ENCODE peak calls at places on chromosomes 4 and X, in ten cellular contexts. P is thyroid gland, X is ascending aorta, B is cardiac muscle cell, M is uterus, S is lung, N is MM.1S, O is left lung, A is tibial artery, E is heart left ventricle. T is an unnamed sample. For H3K4me1 and H3K36me3, the result is how much of the 10 kb centered on the place peaks cover.

GRCh38 chr4:147078362-147078761 is 132.7 kb upstream of the TTC29 start:
- DNase-seq in P (no peak), X (no peak), B (peak), M (no peak), S (no peak), N (no peak), O (no peak), A (no peak), E (no peak), T (no peak)

GRCh38 chrX:109889289-109890006 is 113.5 kb upstream of the TMEM164 start:
- DNase-seq in P (no peak), X (no peak), B (peak), M (no peak), S (no peak), N (no peak), O (no peak), A (no peak), E (no peak), T (no peak)

GRCh38 chr4:6749340-6750171 is 33.0 kb upstream of the KIAA0232 start:
- DNase-seq in P (peak), X (no peak), B (peak), M (peak), S (peak), N (no peak), O (peak), A (peak), E (no peak), T (peak)

GRCh38 chrX:30521440-30522182 is 56.0 kb downstream of the TASL start:
- DNase-seq in P (no peak), X (no peak), B (peak), M (no peak), S (no peak), N (no peak), O (no peak), A (no peak), E (no peak), T (no peak)

GRCh38 chrX:101291204-101291603 is at the start of gene TAF7L:
- DNase-seq in P (no peak), X (no peak), B (peak), M (no peak), S (no peak), N (no peak), O (peak), A (no peak), E (no peak), T (no peak)

GRCh38 chrX:33908074-33908473 is 224.0 kb downstream of the FAM47A start:
- DNase-seq in P (no peak), X (no peak), B (no peak), M (no peak), S (no peak), N (no peak), O (no peak), A (no peak), E (no peak), T (no peak)

GRCh38 chr4:19693949-19694597 is 557.6 kb upstream of the SLIT2 start:
- DNase-seq in P (no peak), X (no peak), B (peak), M (peak), S (no peak), N (no peak), O (no peak), A (no peak), E (peak), T (no peak)

GRCh38 chr4:168560184-168560834 is 63.5 kb downstream of the PALLD start:
- DNase-seq in P (no peak), X (no peak), B (no peak), M (no peak), S (no peak), N (peak), O (no peak), A (no peak), E (no peak), T (no peak)

GRCh38 chr4:69831646-69832325 is 28.2 kb downstream of the SULT1E1 start:
- DNase-seq in P (no peak), X (no peak), B (no peak), M (no peak), S (no peak), N (peak), O (peak), A (no peak), E (peak), T (peak)

GRCh38 chrX:52923781-52924241 is 26.7 kb downstream of the FAM156B start:
- DNase-seq in P (peak), X (peak), B (peak), M (no peak), S (no peak), N (peak), O (peak), A (peak), E (peak), T (no peak)

GRCh38 chr4:13615162-13615561 is 12.4 kb downstream of the BOD1L1 start:
- DNase-seq in P (no peak), X (no peak), B (no peak), M (no peak), S (no peak), N (peak), O (no peak), A (no peak), E (no peak), T (no peak)

GRCh38 chr4:92600638-92601037 is 296.9 kb downstream of the GRID2 start:
- DNase-seq in P (no peak), X (no peak), B (no peak), M (no peak), S (no peak), N (no peak), O (no peak), A (no peak), E (no peak), T (peak)

GRCh38 chrX:13029341-13029740 is 15.1 kb downstream of the FAM9C start:
- DNase-seq in P (peak), X (no peak), B (peak), M (peak), S (no peak), N (no peak), O (no peak), A (no peak), E (peak), T (peak)

GRCh38 chr4:163558539-163559044 is 64.1 kb downstream of the TMA16 start:
- DNase-seq in P (no peak), X (no peak), B (no peak), M (no peak), S (no peak), N (no peak), O (no peak), A (no peak), E (no peak), T (no peak)

GRCh38 chrX:40132751-40133150 is 35.0 kb upstream of the BCOR start:
- DNase-seq in P (peak), X (no peak), B (peak), M (peak), S (peak), N (no peak), O (no peak), A (peak), E (peak), T (no peak)

GRCh38 chr4:16250665-16251365 is 24.5 kb upstream of the TAPT1 start:
- DNase-seq in P (no peak), X (no peak), B (peak), M (no peak), S (no peak), N (no peak), O (no peak), A (no peak), E (no peak), T (peak)

GRCh38 chrX:555589-556220 is 74.9 kb upstream of the SHOX start:
- DNase-seq in P (no peak), X (no peak), B (no peak), M (no peak), S (peak), N (no peak), O (no peak), A (no peak), E (no peak), T (no peak)

GRCh38 chr4:75251547-75251946 is 262.7 kb downstream of the RCHY1 start:
- DNase-seq in P (no peak), X (no peak), B (no peak), M (no peak), S (no peak), N (peak), O (no peak), A (no peak), E (no peak), T (no peak)

GRCh38 chr4:27096142-27096824 is 235.6 kb downstream of the STIM2 start:
- DNase-seq in P (no peak), X (no peak), B (no peak), M (no peak), S (no peak), N (no peak), O (no peak), A (no peak), E (no peak), T (no peak)

GRCh38 chr4:829761-830655 is 4.1 kb upstream of the CPLX1 start:
- DNase-seq in P (no peak), X (no peak), B (no peak), M (no peak), S (no peak), N (no peak), O (peak), A (peak), E (no peak), T (peak)

GRCh38 chr4:829291-829690 is 3.4 kb upstream of the CPLX1 start:
- DNase-seq in P (no peak), X (no peak), B (no peak), M (no peak), S (no peak), N (no peak), O (peak), A (peak), E (no peak), T (no peak)

GRCh38 chr4:827209-828081 is 1.5 kb upstream of the CPLX1 start:
- DNase-seq in P (no peak), X (no peak), B (no peak), M (no peak), S (no peak), N (no peak), O (peak), A (peak), E (no peak), T (no peak)

GRCh38 chr4:826508-827208 is 729 bp upstream of the CPLX1 start:
- DNase-seq in P (no peak), X (no peak), B (no peak), M (no peak), S (no peak), N (no peak), O (peak), A (no peak), E (no peak), T (peak)

DNA sequence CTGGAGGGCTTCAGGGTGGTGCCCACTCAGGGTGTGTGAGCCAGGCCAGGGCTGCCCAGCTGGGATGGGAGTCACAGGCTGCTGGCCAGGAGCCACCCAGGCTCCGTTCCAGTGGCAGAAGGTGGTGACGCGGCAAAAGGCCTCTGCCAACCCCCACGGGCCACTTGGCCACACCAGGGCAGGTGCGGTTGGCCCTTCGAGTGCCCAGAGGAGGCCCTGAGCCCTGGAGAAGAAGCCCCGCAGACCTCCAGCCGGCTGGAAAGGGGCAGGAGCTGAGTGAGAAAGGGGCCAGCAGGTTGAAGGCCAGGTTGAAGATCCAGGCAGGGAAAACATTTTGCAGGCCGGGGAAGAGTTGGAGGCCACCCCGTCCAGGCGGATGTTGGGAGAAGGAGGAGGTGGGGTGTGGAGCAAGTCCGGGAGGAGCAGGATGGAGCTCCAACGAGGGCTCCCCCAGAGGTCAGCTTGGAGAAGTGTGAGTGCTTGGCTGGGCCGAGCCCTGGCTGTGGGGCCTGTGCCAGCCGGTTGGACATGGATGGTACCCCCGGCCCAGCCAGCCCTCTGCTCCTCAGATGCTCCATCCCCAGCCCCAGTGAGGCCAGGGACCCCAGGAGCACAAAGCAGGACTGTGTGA is 2.8 kb upstream of the CPLX1 start:
- DNase-seq in P (peak), X (no peak), B (peak), M (no peak), S (no peak), N (no peak), O (peak), A (peak), E (no peak), T (no peak)
- TF ChIP-seq CTCF in P (no peak), X (no peak), B (peak), M (no peak), S (no peak), N (no peak), O (no peak), A (no peak), E (no peak), T (no peak)

GRCh38 chr4:145101091-145101490 is 3.0 kb downstream of the ABCE1 start:
- DNase-seq in P (no peak), X (no peak), B (peak), M (no peak), S (no peak), N (no peak), O (no peak), A (no peak), E (no peak), T (no peak)
- H3K4me1 ChIP-seq in P (under half), X (under half), B (under half), M (under half), S (under half), N (under half), O (half or more), A (under half), E (under half), T (under half)

GRCh38 chrX:21975827-21976226 is 35.3 kb downstream of the SMS start:
- DNase-seq in P (no peak), X (no peak), B (peak), M (no peak), S (no peak), N (no peak), O (no peak), A (no peak), E (no peak), T (no peak)
- H3K36me3 ChIP-seq in P (under half), X (under half), B (half or more), M (under half), S (under half), N (under half), O (under half), A (under half), E (under half), T (under half)

GRCh38 chr4:84479663-84480062 is 19.4 kb downstream of the NKX6-1 start:
- DNase-seq in P (peak), X (no peak), B (no peak), M (no peak), S (no peak), N (no peak), O (no peak), A (no peak), E (no peak), T (no peak)
- TF ChIP-seq CTCF in P (no peak), X (no peak), B (no peak), M (no peak), S (no peak), N (no peak), O (no peak), A (no peak), E (no peak), T (peak)

GRCh38 chr4:86960557-86960959 is 25.7 kb downstream of the AFF1 start:
- DNase-seq in P (no peak), X (no peak), B (peak), M (no peak), S (no peak), N (no peak), O (no peak), A (no peak), E (no peak), T (no peak)

GRCh38 chr4:86963697-86964096 is 28.9 kb downstream of the AFF1 start:
- DNase-seq in P (no peak), X (no peak), B (no peak), M (no peak), S (no peak), N (no peak), O (no peak), A (no peak), E (no peak), T (no peak)

GRCh38 chr4:86959588-86960500 is 25.0 kb downstream of the AFF1 start:
- DNase-seq in P (peak), X (no peak), B (no peak), M (no peak), S (no peak), N (no peak), O (no peak), A (no peak), E (no peak), T (no peak)

GRCh38 chr4:86961605-86962295 is 26.9 kb downstream of the AFF1 start:
- DNase-seq in P (no peak), X (no peak), B (peak), M (peak), S (no peak), N (peak), O (no peak), A (no peak), E (no peak), T (no peak)

DNA sequence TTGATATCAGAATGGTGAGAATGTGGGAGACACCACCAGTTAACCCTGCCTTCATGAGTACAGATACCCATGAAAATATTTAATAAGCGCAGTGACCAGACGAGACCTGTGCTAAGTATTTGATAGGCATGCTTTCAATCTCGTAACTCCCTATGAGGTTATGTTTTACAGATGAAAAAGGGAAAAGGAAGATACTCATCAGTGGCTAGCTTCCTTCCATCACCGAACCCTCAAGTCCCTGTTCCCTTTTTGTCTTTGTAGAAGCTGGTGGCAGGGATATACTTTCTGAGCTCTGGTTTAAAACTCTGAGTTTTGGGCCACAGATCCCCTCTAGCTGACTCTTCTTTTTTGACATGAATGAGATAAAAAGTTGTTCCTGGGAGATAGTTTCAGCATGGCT is 26.3 kb downstream of the AFF1 start:
- DNase-seq in P (no peak), X (no peak), B (no peak), M (no peak), S (no peak), N (no peak), O (no peak), A (no peak), E (no peak), T (no peak)
- H3K4me1 ChIP-seq in P (under half), X (under half), B (half or more), M (under half), S (under half), N (half or more), O (half or more), A (under half), E (under half), T (under half)

GRCh38 chr4:531076-531475 is 32.1 kb downstream of the PIGG start:
- DNase-seq in P (no peak), X (no peak), B (no peak), M (no peak), S (no peak), N (no peak), O (no peak), A (no peak), E (no peak), T (no peak)
- H3K36me3 ChIP-seq in P (under half), X (half or more), B (under half), M (under half), S (under half), N (under half), O (under half), A (half or more), E (under half), T (under half)

GRCh38 chr4:41478518-41478917 is 59.4 kb upstream of the LIMCH1 start:
- DNase-seq in P (no peak), X (no peak), B (no peak), M (no peak), S (no peak), N (no peak), O (no peak), A (no peak), E (no peak), T (no peak)
- TF ChIP-seq CTCF in P (no peak), X (no peak), B (no peak), M (no peak), S (no peak), N (no peak), O (no peak), A (no peak), E (no peak), T (no peak)

DNA sequence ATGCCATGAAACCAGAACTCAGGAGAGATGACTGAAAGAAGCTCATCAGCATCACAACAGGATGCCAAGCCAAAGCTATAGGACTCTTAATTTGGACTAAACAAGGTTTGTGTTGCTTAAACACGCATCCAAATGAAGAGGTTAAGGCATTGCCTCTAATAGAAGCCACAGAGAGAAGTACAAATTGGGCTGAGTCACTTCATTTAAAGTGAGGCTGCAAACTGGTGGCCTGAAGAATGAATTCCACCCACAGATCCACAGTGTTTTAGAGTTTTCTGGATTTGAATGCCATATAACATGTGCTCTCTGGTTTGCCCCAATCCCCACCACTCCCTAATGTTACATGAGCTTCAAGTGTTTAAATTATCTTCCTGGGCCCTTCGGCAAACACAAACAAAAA is 103.5 kb downstream of the FIP1L1 start:
- DNase-seq in P (no peak), X (no peak), B (no peak), M (no peak), S (no peak), N (no peak), O (no peak), A (no peak), E (no peak), T (no peak)
- H3K4me1 ChIP-seq in P (under half), X (under half), B (under half), M (under half), S (under half), N (under half), O (under half), A (under half), E (under half), T (under half)

T was measured in Caco-2.